ENCODE peak calls at places on chromosomes 5 and 9, in seven cellular contexts. One of them, this sample, is unnamed. For H3K36me3, the result is how much of the 10 kb centered on the place peaks cover.

GRCh38 chr5:36027066-36027465 is 35.9 kb upstream of the UGT3A1 start:
- DNase-seq in adrenal gland: no peak
- DNase-seq in tibial artery: no peak
- DNase-seq in stomach: no peak
- DNase-seq in astrocyte: no peak
- DNase-seq in MM.1S: no peak
- DNase-seq in fibroblast of lung: no peak
- DNase-seq in this sample: no peak

GRCh38 chr5:142841511-142842255 is 71.5 kb downstream of the ARHGAP26 start:
- DNase-seq in fibroblast of lung: peak
- DNase-seq in MM.1S: no peak
- DNase-seq in adrenal gland: no peak
- DNase-seq in tibial artery: peak
- DNase-seq in stomach: no peak
- DNase-seq in astrocyte: peak
- DNase-seq in this sample: no peak

GRCh38 chr5:51024263-51024662 is 357.8 kb downstream of the PARP8 start:
- DNase-seq in adrenal gland: no peak
- DNase-seq in tibial artery: no peak
- DNase-seq in MM.1S: no peak
- DNase-seq in astrocyte: no peak
- DNase-seq in fibroblast of lung: no peak
- DNase-seq in stomach: no peak
- DNase-seq in this sample: no peak

GRCh38 chr5:102867999-102868662 is 113.0 kb downstream of the PAM start:
- DNase-seq in stomach: no peak
- DNase-seq in MM.1S: no peak
- DNase-seq in tibial artery: no peak
- DNase-seq in astrocyte: peak
- DNase-seq in adrenal gland: peak
- DNase-seq in fibroblast of lung: peak
- DNase-seq in this sample: no peak

GRCh38 chr5:15757103-15757502 is 257.1 kb downstream of the FBXL7 start:
- DNase-seq in MM.1S: no peak
- DNase-seq in astrocyte: peak
- DNase-seq in tibial artery: no peak
- DNase-seq in fibroblast of lung: peak
- DNase-seq in adrenal gland: no peak
- DNase-seq in stomach: no peak
- DNase-seq in this sample: no peak

GRCh38 chr9:4939118-4939561 is 45.9 kb upstream of the JAK2 start:
- DNase-seq in adrenal gland: peak
- DNase-seq in fibroblast of lung: no peak
- DNase-seq in astrocyte: no peak
- DNase-seq in tibial artery: no peak
- DNase-seq in stomach: no peak
- DNase-seq in MM.1S: peak
- DNase-seq in this sample: no peak

GRCh38 chr5:175214152-175214551 is 229.8 kb downstream of the DRD1 start:
- DNase-seq in fibroblast of lung: peak
- DNase-seq in astrocyte: peak
- DNase-seq in tibial artery: peak
- DNase-seq in MM.1S: no peak
- DNase-seq in adrenal gland: peak
- DNase-seq in stomach: no peak
- DNase-seq in this sample: no peak

GRCh38 chr9:109026306-109026705 is 13.0 kb upstream of the CTNNAL1 start:
- DNase-seq in adrenal gland: no peak
- DNase-seq in stomach: no peak
- DNase-seq in fibroblast of lung: no peak
- DNase-seq in astrocyte: no peak
- DNase-seq in tibial artery: no peak
- DNase-seq in MM.1S: no peak
- DNase-seq in this sample: no peak

GRCh38 chr5:40405985-40406384 is 273.7 kb upstream of the PTGER4 start:
- DNase-seq in fibroblast of lung: no peak
- DNase-seq in stomach: no peak
- DNase-seq in tibial artery: no peak
- DNase-seq in adrenal gland: no peak
- DNase-seq in MM.1S: no peak
- DNase-seq in astrocyte: no peak
- DNase-seq in this sample: no peak

GRCh38 chr9:18058564-18058963 is 415.4 kb upstream of the ADAMTSL1 start:
- DNase-seq in fibroblast of lung: no peak
- DNase-seq in tibial artery: no peak
- DNase-seq in astrocyte: no peak
- DNase-seq in adrenal gland: no peak
- DNase-seq in MM.1S: no peak
- DNase-seq in stomach: no peak
- DNase-seq in this sample: no peak
- H3K27ac ChIP-seq in fibroblast of lung: no peak
- H3K27ac ChIP-seq in tibial artery: no peak
- H3K27ac ChIP-seq in astrocyte: no peak
- H3K27ac ChIP-seq in adrenal gland: no peak
- H3K27ac ChIP-seq in MM.1S: no peak
- H3K27ac ChIP-seq in stomach: no peak
- H3K27ac ChIP-seq in this sample: no peak

DNA sequence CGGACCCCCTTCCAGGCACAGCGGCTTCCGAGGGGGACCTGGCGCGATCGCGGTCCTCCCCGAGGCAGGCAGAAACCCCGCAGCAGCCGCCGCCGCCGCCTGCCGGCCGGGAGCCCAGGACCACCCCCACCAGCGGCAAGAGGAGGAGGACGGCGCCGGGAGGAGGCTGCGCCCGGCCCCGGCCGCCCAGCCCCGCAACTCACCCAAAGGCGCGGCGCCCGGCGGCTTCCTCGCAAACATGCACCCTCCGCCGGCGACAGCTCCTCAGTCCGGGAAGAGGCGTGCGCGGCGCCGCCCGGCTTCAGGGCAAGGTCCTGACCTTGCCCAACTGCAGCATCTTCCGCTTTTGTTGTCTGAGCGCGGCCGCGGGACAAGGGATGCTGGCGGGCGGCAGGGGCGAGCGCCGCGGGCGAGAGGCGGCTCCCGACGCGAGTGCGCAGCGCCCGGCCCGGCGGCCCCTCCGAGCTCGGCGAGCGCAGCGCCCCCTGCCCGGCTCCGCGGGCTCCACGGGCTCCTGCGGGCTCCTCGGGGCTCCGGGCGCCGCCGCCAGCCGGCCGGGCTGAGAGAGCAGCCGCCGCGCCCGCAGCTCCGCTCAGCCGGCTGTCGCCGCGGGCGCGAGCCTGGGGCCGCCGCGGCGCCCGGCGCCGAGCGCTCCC is 504 bp downstream of the CTNND2 start:
- DNase-seq in astrocyte: peak
- DNase-seq in tibial artery: no peak
- DNase-seq in MM.1S: peak
- DNase-seq in stomach: no peak
- DNase-seq in adrenal gland: no peak
- DNase-seq in fibroblast of lung: no peak
- DNase-seq in this sample: peak
- TF ChIP-seq CTCF in astrocyte: no peak
- TF ChIP-seq CTCF in tibial artery: no peak
- TF ChIP-seq CTCF in MM.1S: no peak
- TF ChIP-seq CTCF in stomach: no peak
- TF ChIP-seq CTCF in adrenal gland: no peak
- TF ChIP-seq CTCF in fibroblast of lung: no peak
- TF ChIP-seq CTCF in this sample: no peak

DNA sequence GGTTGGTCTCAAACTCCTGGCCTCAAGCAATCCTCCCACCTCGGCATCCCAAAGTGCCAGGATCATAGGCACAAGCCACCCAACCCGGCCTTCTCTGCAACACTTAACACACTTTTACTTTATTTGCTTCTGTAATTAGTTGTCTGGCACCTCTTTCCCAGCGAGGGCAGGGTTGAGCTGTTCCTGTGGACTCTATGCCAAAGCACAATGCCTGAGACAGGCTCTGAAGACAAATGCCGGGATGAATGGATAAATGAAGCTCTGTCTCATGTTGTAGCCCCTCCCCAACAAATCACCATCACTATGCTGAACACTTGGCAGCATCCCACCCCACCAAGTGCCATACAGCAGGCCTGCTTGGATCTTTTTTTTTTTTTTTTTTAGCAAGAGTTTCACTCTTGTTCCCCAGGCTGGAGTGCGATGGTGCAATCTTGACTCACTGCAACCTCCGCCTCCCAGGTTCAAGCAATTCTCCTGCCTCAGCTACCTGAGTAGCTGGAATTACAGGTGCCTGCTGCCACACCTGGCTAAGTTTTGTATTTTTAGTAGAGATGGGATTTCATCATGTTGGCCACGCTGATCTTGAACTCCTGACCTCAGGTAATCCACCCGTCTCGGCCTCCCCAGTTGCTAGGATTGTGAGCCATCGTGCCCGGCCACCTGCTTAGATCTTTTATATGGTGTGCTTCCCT is 21.3 kb downstream of the GPX3 start:
- DNase-seq in adrenal gland: no peak
- DNase-seq in stomach: no peak
- DNase-seq in fibroblast of lung: no peak
- DNase-seq in tibial artery: no peak
- DNase-seq in MM.1S: no peak
- DNase-seq in astrocyte: no peak
- DNase-seq in this sample: no peak
- H3K36me3 ChIP-seq in adrenal gland: under half
- H3K36me3 ChIP-seq in stomach: half or more
- H3K36me3 ChIP-seq in fibroblast of lung: under half
- H3K36me3 ChIP-seq in tibial artery: under half
- H3K36me3 ChIP-seq in MM.1S: under half
- H3K36me3 ChIP-seq in astrocyte: under half
- H3K36me3 ChIP-seq in this sample: under half

DNA sequence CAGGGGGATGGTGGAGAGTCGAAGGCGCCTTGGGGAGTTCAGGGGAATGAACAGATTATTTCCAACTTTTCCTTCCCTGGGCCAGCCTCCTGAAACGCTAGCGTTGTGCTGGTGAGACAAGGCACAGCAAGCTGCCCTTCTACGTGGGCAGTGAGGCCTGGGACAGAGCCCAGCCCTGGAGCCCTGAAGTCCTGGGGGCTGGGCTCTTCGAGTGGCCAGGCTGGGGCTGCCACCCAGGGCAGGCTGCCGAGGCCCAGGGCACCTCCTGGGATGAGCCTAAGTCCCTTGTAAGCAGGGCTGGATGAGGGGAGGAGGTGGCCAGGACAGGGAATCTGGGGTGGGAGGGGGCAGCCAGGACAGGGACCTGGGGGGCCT is 1.4 kb upstream of the LCN12 start:
- DNase-seq in tibial artery: no peak
- DNase-seq in MM.1S: no peak
- DNase-seq in astrocyte: no peak
- DNase-seq in fibroblast of lung: no peak
- DNase-seq in adrenal gland: peak
- DNase-seq in stomach: no peak
- DNase-seq in this sample: no peak
- H3K27ac ChIP-seq in tibial artery: peak
- H3K27ac ChIP-seq in MM.1S: no peak
- H3K27ac ChIP-seq in astrocyte: no peak
- H3K27ac ChIP-seq in fibroblast of lung: no peak
- H3K27ac ChIP-seq in adrenal gland: peak
- H3K27ac ChIP-seq in stomach: peak
- H3K27ac ChIP-seq in this sample: peak

GRCh38 chr9:131403493-131403773 is 9.5 kb downstream of the PRRC2B start:
- DNase-seq in adrenal gland: no peak
- DNase-seq in MM.1S: no peak
- DNase-seq in astrocyte: no peak
- DNase-seq in tibial artery: no peak
- DNase-seq in fibroblast of lung: no peak
- DNase-seq in stomach: no peak
- DNase-seq in this sample: no peak

GRCh38 chr9:131404581-131404980 is 10.7 kb downstream of the PRRC2B start:
- DNase-seq in astrocyte: peak
- DNase-seq in stomach: no peak
- DNase-seq in MM.1S: no peak
- DNase-seq in tibial artery: no peak
- DNase-seq in adrenal gland: peak
- DNase-seq in fibroblast of lung: peak
- DNase-seq in this sample: no peak

GRCh38 chr9:131405429-131405828 is 11.5 kb downstream of the PRRC2B start:
- DNase-seq in MM.1S: no peak
- DNase-seq in adrenal gland: peak
- DNase-seq in tibial artery: no peak
- DNase-seq in astrocyte: peak
- DNase-seq in fibroblast of lung: no peak
- DNase-seq in stomach: no peak
- DNase-seq in this sample: no peak

GRCh38 chr9:131405858-131406566 is 12.1 kb downstream of the PRRC2B start:
- DNase-seq in adrenal gland: no peak
- DNase-seq in fibroblast of lung: no peak
- DNase-seq in astrocyte: no peak
- DNase-seq in tibial artery: no peak
- DNase-seq in stomach: no peak
- DNase-seq in MM.1S: peak
- DNase-seq in this sample: no peak

DNA sequence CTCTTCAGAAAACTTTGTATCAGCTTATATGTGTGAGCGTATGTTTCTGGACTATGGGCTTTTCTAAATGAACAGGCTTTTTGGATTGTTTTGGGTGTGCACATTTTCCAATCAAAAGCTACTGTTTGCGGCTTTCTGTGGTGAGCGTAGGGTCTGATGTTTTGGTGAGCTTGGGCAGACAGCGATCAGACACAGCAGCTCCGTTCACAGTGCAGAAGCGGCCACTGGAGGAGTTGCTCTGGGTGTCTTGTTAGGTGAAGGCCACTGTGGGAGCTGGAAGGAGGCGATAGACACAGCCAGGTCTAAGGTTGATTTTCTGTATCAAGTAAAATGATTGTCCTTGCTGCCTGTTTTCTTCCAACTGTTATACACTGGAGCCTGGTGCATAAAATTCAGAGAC is 11.1 kb downstream of the PRRC2B start:
- DNase-seq in adrenal gland: peak
- DNase-seq in astrocyte: no peak
- DNase-seq in stomach: no peak
- DNase-seq in tibial artery: no peak
- DNase-seq in MM.1S: no peak
- DNase-seq in fibroblast of lung: no peak
- DNase-seq in this sample: peak
- TF ChIP-seq CTCF in adrenal gland: no peak
- TF ChIP-seq CTCF in astrocyte: no peak
- TF ChIP-seq CTCF in stomach: no peak
- TF ChIP-seq CTCF in tibial artery: no peak
- TF ChIP-seq CTCF in MM.1S: no peak
- TF ChIP-seq CTCF in fibroblast of lung: no peak
- TF ChIP-seq CTCF in this sample: no peak

GRCh38 chr9:120175031-120175430 is 404.9 kb downstream of the CDK5RAP2 start:
- DNase-seq in astrocyte: no peak
- DNase-seq in stomach: no peak
- DNase-seq in fibroblast of lung: no peak
- DNase-seq in tibial artery: no peak
- DNase-seq in adrenal gland: no peak
- DNase-seq in MM.1S: no peak
- DNase-seq in this sample: no peak
- H3K36me3 ChIP-seq in astrocyte: under half
- H3K36me3 ChIP-seq in stomach: under half
- H3K36me3 ChIP-seq in fibroblast of lung: under half
- H3K36me3 ChIP-seq in tibial artery: under half
- H3K36me3 ChIP-seq in adrenal gland: under half
- H3K36me3 ChIP-seq in MM.1S: under half
- H3K36me3 ChIP-seq in this sample: under half

GRCh38 chr5:11791777-11792176 is 112.5 kb downstream of the CTNND2 start:
- DNase-seq in fibroblast of lung: no peak
- DNase-seq in tibial artery: no peak
- DNase-seq in MM.1S: no peak
- DNase-seq in astrocyte: peak
- DNase-seq in stomach: peak
- DNase-seq in adrenal gland: no peak
- DNase-seq in this sample: no peak
- H3K27ac ChIP-seq in fibroblast of lung: no peak
- H3K27ac ChIP-seq in tibial artery: no peak
- H3K27ac ChIP-seq in MM.1S: no peak
- H3K27ac ChIP-seq in astrocyte: no peak
- H3K27ac ChIP-seq in stomach: no peak
- H3K27ac ChIP-seq in adrenal gland: no peak
- H3K27ac ChIP-seq in this sample: no peak